ENCODE peak calls at places on chromosomes 1 and 21, in six cellular contexts. H, E, O, F, A and X are unnamed samples.
A peak's percentile ranks its signal among the peaks of the same experiment; 100 is the strongest.

GRCh38 chr1:84973493-84974334 is 23.2 kb downstream of the MCOLN2 start:
- DNase-seq in F (no peak), E (no peak), H (no peak), O (no peak), A (peak; percentile 27), X (no peak)

GRCh38 chr1:11316701-11317100 is 43.7 kb downstream of the UBIAD1 start:
- DNase-seq in O (no peak), H (no peak), E (no peak), A (peak; percentile 26), F (peak; percentile 97), X (no peak)

GRCh38 chr1:228853637-228854036 is 118.4 kb downstream of the RHOU start:
- DNase-seq in A (no peak), H (no peak), O (no peak), F (no peak), E (no peak), X (no peak)

GRCh38 chr21:27024971-27025370 is 58.1 kb upstream of the ADAMTS5 start:
- DNase-seq in O (no peak), A (no peak), E (no peak), F (no peak), H (no peak), X (no peak)

GRCh38 chr1:75233302-75233929 is 99.2 kb downstream of the LHX8 start:
- DNase-seq in A (peak; percentile 7), O (no peak), H (no peak), F (peak; percentile 59), E (no peak), X (no peak)

GRCh38 chr1:11528636-11529121 is 49.7 kb downstream of the DISP3 start:
- DNase-seq in H (no peak), A (no peak), O (no peak), E (no peak), F (no peak), X (peak; percentile 36)

GRCh38 chr1:87805661-87806376 is 477.1 kb downstream of the LMO4 start:
- DNase-seq in A (peak; percentile 20), F (peak; percentile 66), H (no peak), E (no peak), O (no peak), X (peak; percentile 47)

GRCh38 chr1:66282343-66282852 is 251.6 kb upstream of the SGIP1 start:
- DNase-seq in A (peak; percentile 66), F (peak; percentile 92), H (no peak), O (peak; percentile 34), E (no peak), X (no peak)

GRCh38 chr21:42731264-42732032 is 78.0 kb downstream of the PDE9A start:
- DNase-seq in H (no peak), O (no peak), E (no peak), F (peak; percentile 86), A (no peak), X (peak; percentile 31)

GRCh38 chr1:55329091-55329490 is 113.9 kb upstream of the USP24 start:
- DNase-seq in O (no peak), H (no peak), F (no peak), E (no peak), A (no peak), X (no peak)

GRCh38 chr1:55311979-55312378 is 96.8 kb upstream of the USP24 start:
- DNase-seq in A (no peak), O (no peak), E (no peak), F (no peak), H (no peak), X (no peak)

GRCh38 chr1:169711469-169712308 is at the start of gene SELL:
- DNase-seq in F (peak; percentile 79), H (peak; percentile 46), E (no peak), O (peak; percentile 54), A (peak; percentile 57), X (peak; percentile 41)

GRCh38 chr1:202237052-202237451 is 43.5 kb downstream of the LGR6 start:
- DNase-seq in F (peak; percentile 51), O (peak; percentile 7), E (no peak), A (peak; percentile 29), H (no peak), X (peak; percentile 71)

GRCh38 chr1:221449801-221450470 is 292.0 kb downstream of the DUSP10 start:
- DNase-seq in F (peak; percentile 60), A (peak; percentile 66), H (no peak), O (no peak), E (no peak), X (peak; percentile 45)

GRCh38 chr1:73611681-73612080 is 586.3 kb downstream of the LRRIQ3 start:
- DNase-seq in F (peak; percentile 18), E (no peak), A (no peak), O (no peak), H (no peak), X (no peak)

GRCh38 chr1:34757386-34757785 is 2.2 kb upstream of the GJB4 start:
- DNase-seq in O (no peak), F (no peak), H (no peak), E (no peak), A (no peak), X (no peak)

GRCh38 chr1:112264553-112264952 is 131.5 kb upstream of the CTTNBP2NL start:
- DNase-seq in O (no peak), E (no peak), F (no peak), A (peak; percentile 18), H (no peak), X (no peak)

GRCh38 chr1:68346192-68346808 is 103.5 kb downstream of the RPE65 start:
- DNase-seq in O (no peak), E (no peak), A (peak; percentile 39), H (no peak), F (peak; percentile 34), X (no peak)

GRCh38 chr1:63534406-63534805 is 11.1 kb downstream of the EFCAB7 start:
- DNase-seq in O (no peak), H (no peak), F (no peak), E (no peak), A (no peak), X (no peak)

GRCh38 chr1:104294259-104294658 is 544.6 kb downstream of the AMY1C start:
- DNase-seq in F (no peak), H (no peak), E (no peak), A (no peak), O (no peak), X (no peak)

GRCh38 chr1:30329263-30329753 is 394.1 kb downstream of the MATN1 start:
- DNase-seq in E (no peak), F (no peak), O (no peak), H (no peak), A (no peak), X (no peak)

GRCh38 chr1:24027838-24028468 is 47.8 kb upstream of the SRSF10 start:
- DNase-seq in F (peak; percentile 61), O (no peak), A (peak; percentile 64), H (no peak), E (no peak), X (no peak)

GRCh38 chr1:214264196-214264595 is 16.8 kb upstream of the SMYD2 start:
- DNase-seq in E (no peak), A (no peak), O (no peak), H (no peak), F (no peak), X (no peak)

GRCh38 chr1:236489710-236490377 is 33.9 kb upstream of the LGALS8 start:
- DNase-seq in A (peak; percentile 47), O (no peak), F (peak; percentile 72), H (no peak), E (no peak), X (peak; percentile 32)

GRCh38 chr1:2392071-2392442 is 416 bp downstream of the RER1 start:
- DNase-seq in H (no peak), A (no peak), E (no peak), O (no peak), F (no peak), X (no peak)

GRCh38 chr21:45601551-45601950 is 42.0 kb upstream of the PCBP3 start:
- DNase-seq in O (no peak), E (no peak), H (no peak), F (no peak), A (no peak), X (no peak)

GRCh38 chr1:12275370-12275769 is 45.5 kb downstream of the VPS13D start:
- DNase-seq in A (peak; percentile 10), H (peak; percentile 29), E (peak; percentile 54), F (peak; percentile 25), O (peak; percentile 17), X (peak; percentile 49)

GRCh38 chr1:234488054-234488953 is 9.3 kb upstream of the TARBP1 start:
- DNase-seq in A (no peak), O (no peak), F (no peak), E (no peak), H (no peak), X (no peak)

GRCh38 chr21:35475006-35475405 is 425.9 kb upstream of the RUNX1 start:
- DNase-seq in H (no peak), F (no peak), A (peak; percentile 46), O (no peak), E (no peak), X (peak; percentile 15)

GRCh38 chr1:30762931-30763653 is 5.5 kb upstream of the LAPTM5 start:
- DNase-seq in F (no peak), O (no peak), H (no peak), A (no peak), E (no peak), X (no peak)

GRCh38 chr1:31216016-31216415 is 23.7 kb downstream of the NKAIN1 start:
- DNase-seq in A (no peak), H (no peak), O (no peak), E (no peak), F (peak; percentile 66), X (no peak)

GRCh38 chr1:37493336-37494098 is 19.1 kb downstream of the ZC3H12A start:
- DNase-seq in E (no peak), F (no peak), O (no peak), H (no peak), A (no peak), X (no peak)

GRCh38 chr1:119141020-119141424 is 569 bp upstream of the WARS2 start:
- DNase-seq in H (peak; percentile 16), E (no peak), A (peak; percentile 30), F (peak; percentile 17), O (peak; percentile 38), X (no peak)

GRCh38 chr1:198656500-198656932 is 17.7 kb downstream of the PTPRC start:
- DNase-seq in A (no peak), H (no peak), E (peak; percentile 64), O (no peak), F (peak; percentile 13), X (no peak)

GRCh38 chr1:42315500-42315899 is 19.5 kb downstream of the FOXJ3 start:
- DNase-seq in E (no peak), A (no peak), F (no peak), H (no peak), O (no peak), X (no peak)

GRCh38 chr1:11479375-11479979 is 522 bp downstream of the DISP3 start:
- DNase-seq in F (no peak), A (no peak), E (no peak), H (no peak), O (no peak), X (no peak)

GRCh38 chr21:41616063-41616591 is 108.2 kb upstream of the TMPRSS2 start:
- DNase-seq in F (no peak), O (no peak), A (peak; percentile 71), E (no peak), H (no peak), X (no peak)